ENCODE peak calls at places on chromosomes 12 and 14, in nine cellular contexts. G is SK-N-MC, I is breast epithelium, V is endothelial cell of umbilical vein, Z is GM12891, B is transverse colon, Y is GM12892, O is stomach, T is H1. N is an unnamed sample.

GRCh38 chr12:30573145-30573544 is 122.5 kb downstream of the IPO8 start:
- DNase-seq in G (no peak), I (no peak), V (no peak), Z (no peak), B (no peak), Y (no peak), O (no peak), T (no peak), N (no peak)

GRCh38 chr12:76318773-76319594 is 29.2 kb downstream of the BBS10 start:
- DNase-seq in G (no peak), I (no peak), V (no peak), Z (no peak), B (no peak), Y (no peak), O (no peak), T (no peak), N (no peak)

GRCh38 chr14:74483321-74483720 is 9.8 kb downstream of the NPC2 start:
- DNase-seq in G (no peak), I (no peak), V (no peak), Z (no peak), B (no peak), Y (no peak), O (no peak), T (no peak), N (no peak)

GRCh38 chr14:50037837-50038236 is 78.5 kb downstream of the VCPKMT start:
- DNase-seq in G (no peak), I (no peak), V (no peak), Z (no peak), B (no peak), Y (no peak), O (no peak), T (no peak), N (no peak)

GRCh38 chr12:126944684-126945083 is 1322.3 kb upstream of the TMEM132C start:
- DNase-seq in G (no peak), I (no peak), V (no peak), Z (no peak), B (no peak), Y (no peak), O (no peak), T (no peak), N (no peak)

GRCh38 chr12:115464008-115464672 is 780.2 kb upstream of the TBX3 start:
- DNase-seq in G (no peak), I (no peak), V (no peak), Z (no peak), B (no peak), Y (no peak), O (no peak), T (no peak), N (no peak)

GRCh38 chr14:32724864-32725550 is 213.7 kb upstream of the NPAS3 start:
- DNase-seq in G (peak; percentile 91), I (no peak), V (no peak), Z (no peak), B (no peak), Y (no peak), O (no peak), T (no peak), N (no peak)

GRCh38 chr14:69796797-69797500 is at the start of gene SLC10A1:
- DNase-seq in G (no peak), I (no peak), V (no peak), Z (no peak), B (no peak), Y (no peak), O (no peak), T (no peak), N (no peak)

GRCh38 chr14:35398095-35398584 is 6.4 kb downstream of the NFKBIA start:
- DNase-seq in G (no peak), I (no peak), V (peak; percentile 54), Z (no peak), B (no peak), Y (no peak), O (no peak), T (no peak), N (no peak)

GRCh38 chr14:35400707-35401421 is 3.7 kb downstream of the NFKBIA start:
- DNase-seq in G (no peak), I (no peak), V (peak; percentile 76), Z (no peak), B (peak; percentile 33), Y (no peak), O (no peak), T (no peak), N (no peak)

GRCh38 chr14:35401422-35401729 is 3.2 kb downstream of the NFKBIA start:
- DNase-seq in G (no peak), I (no peak), V (no peak), Z (no peak), B (no peak), Y (no peak), O (no peak), T (no peak), N (no peak)

GRCh38 chr14:35401853-35402252 is 2.7 kb downstream of the NFKBIA start:
- DNase-seq in G (no peak), I (no peak), V (peak; percentile 71), Z (no peak), B (no peak), Y (no peak), O (no peak), T (no peak), N (no peak)

GRCh38 chr14:35399083-35399807 is 5.3 kb downstream of the NFKBIA start:
- DNase-seq in G (no peak), I (no peak), V (peak; percentile 36), Z (no peak), B (no peak), Y (no peak), O (no peak), T (no peak), N (no peak)
- TF ChIP-seq POLR2AphosphoS5 in G (no peak), I (no peak), V (no peak), Z (peak; percentile 2), B (no peak), Y (peak; percentile 70), O (no peak), T (no peak), N (peak; percentile 28)

GRCh38 chr14:102074415-102074964 is 12.4 kb downstream of the HSP90AA1 start:
- DNase-seq in G (no peak), I (no peak), V (no peak), Z (no peak), B (no peak), Y (no peak), O (no peak), T (no peak), N (no peak)
- TF ChIP-seq POLR2AphosphoS5 in G (no peak), I (no peak), V (no peak), Z (no peak), B (no peak), Y (no peak), O (no peak), T (no peak), N (no peak)

GRCh38 chr12:124915249-124916236 is 1.1 kb upstream of the UBC start:
- DNase-seq in G (no peak), I (peak; percentile 60), V (peak; percentile 50), Z (no peak), B (peak; percentile 73), Y (no peak), O (peak; percentile 60), T (no peak), N (no peak)

GRCh38 chr12:124917135-124917840 is 2.8 kb upstream of the UBC start:
- DNase-seq in G (peak; percentile 95), I (peak; percentile 96), V (peak; percentile 100), Z (no peak), B (peak; percentile 97), Y (peak; percentile 50), O (peak; percentile 96), T (peak; percentile 97), N (peak; percentile 83)

GRCh38 chr12:124917841-124918621 is 3.6 kb upstream of the UBC start:
- DNase-seq in G (no peak), I (no peak), V (no peak), Z (no peak), B (no peak), Y (no peak), O (no peak), T (no peak), N (no peak)

GRCh38 chr12:124914392-124915248 is at the start of gene UBC:
- DNase-seq in G (peak; percentile 83), I (peak; percentile 97), V (peak; percentile 88), Z (peak; percentile 54), B (peak; percentile 95), Y (peak; percentile 60), O (peak; percentile 93), T (no peak), N (peak; percentile 93)

DNA sequence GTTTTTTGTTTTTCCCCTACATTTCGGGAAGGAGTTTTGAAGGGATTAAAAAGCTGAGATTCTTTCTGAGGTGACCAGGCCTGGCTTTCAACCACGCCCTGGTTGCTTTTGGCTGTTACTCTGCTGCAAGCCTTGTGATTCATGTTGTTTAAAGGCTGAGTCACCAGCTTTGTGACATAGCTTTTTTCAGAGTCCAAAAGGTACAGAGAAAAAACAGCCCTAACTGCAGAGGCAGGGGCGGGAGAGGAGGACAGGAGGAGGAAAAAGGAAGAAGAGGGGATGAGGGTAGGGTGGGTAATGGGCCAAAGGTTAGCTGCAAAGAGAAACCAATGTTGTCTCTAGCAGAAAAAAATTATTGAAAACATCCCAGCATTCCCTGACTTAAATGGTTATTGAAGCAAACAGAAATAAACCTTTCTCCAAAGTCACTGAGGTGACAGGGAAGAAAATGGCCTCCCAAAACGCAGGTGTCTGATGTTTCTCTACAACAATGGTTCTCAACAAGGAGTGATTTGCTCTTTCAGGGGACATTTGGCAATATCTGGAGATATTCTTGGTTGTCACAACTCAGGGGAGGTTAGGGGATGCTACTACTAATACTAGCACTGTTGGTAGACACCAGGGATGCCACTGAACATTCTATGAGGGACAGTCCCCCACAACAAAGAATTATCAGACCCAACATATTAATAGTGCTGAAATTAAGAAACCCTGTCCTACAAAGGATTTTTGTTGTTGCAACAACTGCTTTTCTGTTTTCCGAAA is 2.1 kb upstream of the UBC start:
- DNase-seq in G (no peak), I (peak; percentile 73), V (peak; percentile 88), Z (no peak), B (peak; percentile 84), Y (no peak), O (peak; percentile 83), T (no peak), N (no peak)
- TF ChIP-seq POLR2AphosphoS5 in G (no peak), I (no peak), V (no peak), Z (no peak), B (peak; percentile 90), Y (no peak), O (peak; percentile 96), T (no peak), N (peak; percentile 42)

GRCh38 chr12:107774349-107775029 is at the start of gene ASCL4:
- DNase-seq in G (no peak), I (no peak), V (no peak), Z (no peak), B (no peak), Y (no peak), O (no peak), T (no peak), N (no peak)

GRCh38 chr12:107775093-107775721 is 703 bp downstream of the ASCL4 start:
- DNase-seq in G (no peak), I (no peak), V (no peak), Z (peak; percentile 23), B (no peak), Y (no peak), O (peak; percentile 37), T (peak; percentile 62), N (peak; percentile 85)

GRCh38 chr12:107778383-107779015 is 4.0 kb downstream of the ASCL4 start:
- DNase-seq in G (peak; percentile 16), I (no peak), V (no peak), Z (no peak), B (peak; percentile 29), Y (no peak), O (no peak), T (no peak), N (no peak)

GRCh38 chr12:107779077-107779840 is 4.8 kb downstream of the ASCL4 start:
- DNase-seq in G (no peak), I (no peak), V (no peak), Z (peak; percentile 30), B (no peak), Y (no peak), O (no peak), T (no peak), N (no peak)

GRCh38 chr12:107776171-107776570 is 1.7 kb downstream of the ASCL4 start:
- DNase-seq in G (no peak), I (no peak), V (no peak), Z (no peak), B (no peak), Y (no peak), O (peak; percentile 49), T (no peak), N (no peak)
- TF ChIP-seq POLR2AphosphoS5 in G (no peak), I (no peak), V (no peak), Z (no peak), B (no peak), Y (no peak), O (no peak), T (no peak), N (no peak)